ENCODE peak calls at places on chromosomes 5 and 9, in five cellular contexts. One of them, this sample, is unnamed.

GRCh38 chr5:51027276-51027675 is 356.0 kb upstream of the ISL1 start:
- DNase-seq in cardiac muscle cell: no peak
- DNase-seq in spleen: no peak
- DNase-seq in psoas muscle: no peak
- DNase-seq in uterus: no peak
- DNase-seq in this sample: no peak

GRCh38 chr9:85610074-85610855 is 131.5 kb downstream of the AGTPBP1 start:
- DNase-seq in psoas muscle: no peak
- DNase-seq in spleen: no peak
- DNase-seq in cardiac muscle cell: peak
- DNase-seq in uterus: no peak
- DNase-seq in this sample: peak

GRCh38 chr5:53112909-53113308 is 3.4 kb upstream of the MOCS2 start:
- DNase-seq in psoas muscle: no peak
- DNase-seq in cardiac muscle cell: no peak
- DNase-seq in spleen: no peak
- DNase-seq in uterus: no peak
- DNase-seq in this sample: no peak

GRCh38 chr9:127133739-127134167 is 11.3 kb upstream of the ANGPTL2 start:
- DNase-seq in spleen: no peak
- DNase-seq in uterus: peak
- DNase-seq in cardiac muscle cell: peak
- DNase-seq in psoas muscle: peak
- DNase-seq in this sample: no peak

GRCh38 chr5:172931001-172931536 is 28.2 kb upstream of the RPL26L1 start:
- DNase-seq in uterus: no peak
- DNase-seq in spleen: no peak
- DNase-seq in cardiac muscle cell: peak
- DNase-seq in psoas muscle: peak
- DNase-seq in this sample: peak

GRCh38 chr5:58075907-58076306 is 384.0 kb downstream of the PLK2 start:
- DNase-seq in psoas muscle: no peak
- DNase-seq in cardiac muscle cell: no peak
- DNase-seq in spleen: no peak
- DNase-seq in uterus: no peak
- DNase-seq in this sample: no peak

GRCh38 chr5:128905225-128906110 is 59.8 kb upstream of the SLC27A6 start:
- DNase-seq in uterus: peak
- DNase-seq in cardiac muscle cell: peak
- DNase-seq in spleen: no peak
- DNase-seq in psoas muscle: no peak
- DNase-seq in this sample: peak

GRCh38 chr5:159171274-159171673 is 38.1 kb downstream of the RNF145 start:
- DNase-seq in spleen: no peak
- DNase-seq in psoas muscle: no peak
- DNase-seq in cardiac muscle cell: no peak
- DNase-seq in uterus: no peak
- DNase-seq in this sample: no peak

GRCh38 chr9:79577969-79578723 is 6.4 kb downstream of the TLE4 start:
- DNase-seq in cardiac muscle cell: no peak
- DNase-seq in spleen: no peak
- DNase-seq in uterus: no peak
- DNase-seq in psoas muscle: no peak
- DNase-seq in this sample: no peak

GRCh38 chr5:144187699-144188294 is 17.1 kb downstream of the KCTD16 start:
- DNase-seq in uterus: no peak
- DNase-seq in spleen: peak
- DNase-seq in psoas muscle: peak
- DNase-seq in cardiac muscle cell: peak
- DNase-seq in this sample: peak

GRCh38 chr9:133472277-133472645 is 6.6 kb downstream of the SLC2A6 start:
- DNase-seq in cardiac muscle cell: no peak
- DNase-seq in psoas muscle: no peak
- DNase-seq in spleen: no peak
- DNase-seq in uterus: no peak
- DNase-seq in this sample: no peak

GRCh38 chr5:56498759-56499395 is 265.7 kb upstream of the ANKRD55 start:
- DNase-seq in cardiac muscle cell: no peak
- DNase-seq in psoas muscle: no peak
- DNase-seq in uterus: no peak
- DNase-seq in spleen: no peak
- DNase-seq in this sample: no peak

GRCh38 chr5:169013846-169014245 is 287.1 kb downstream of the SLIT3 start:
- DNase-seq in spleen: no peak
- DNase-seq in cardiac muscle cell: peak
- DNase-seq in psoas muscle: no peak
- DNase-seq in uterus: no peak
- DNase-seq in this sample: no peak

GRCh38 chr9:89363311-89363670 is 45.0 kb downstream of the SECISBP2 start:
- DNase-seq in spleen: no peak
- DNase-seq in uterus: peak
- DNase-seq in cardiac muscle cell: no peak
- DNase-seq in psoas muscle: no peak
- DNase-seq in this sample: no peak

GRCh38 chr9:89366711-89367110 is 48.4 kb downstream of the SECISBP2 start:
- DNase-seq in uterus: no peak
- DNase-seq in spleen: no peak
- DNase-seq in cardiac muscle cell: no peak
- DNase-seq in psoas muscle: no peak
- DNase-seq in this sample: no peak

GRCh38 chr9:89363921-89364663 is 45.8 kb downstream of the SECISBP2 start:
- DNase-seq in uterus: peak
- DNase-seq in cardiac muscle cell: no peak
- DNase-seq in psoas muscle: no peak
- DNase-seq in spleen: no peak
- DNase-seq in this sample: no peak

GRCh38 chr9:89365532-89365912 is 47.2 kb downstream of the SECISBP2 start:
- DNase-seq in spleen: no peak
- DNase-seq in psoas muscle: no peak
- DNase-seq in cardiac muscle cell: no peak
- DNase-seq in uterus: no peak
- DNase-seq in this sample: no peak

DNA sequence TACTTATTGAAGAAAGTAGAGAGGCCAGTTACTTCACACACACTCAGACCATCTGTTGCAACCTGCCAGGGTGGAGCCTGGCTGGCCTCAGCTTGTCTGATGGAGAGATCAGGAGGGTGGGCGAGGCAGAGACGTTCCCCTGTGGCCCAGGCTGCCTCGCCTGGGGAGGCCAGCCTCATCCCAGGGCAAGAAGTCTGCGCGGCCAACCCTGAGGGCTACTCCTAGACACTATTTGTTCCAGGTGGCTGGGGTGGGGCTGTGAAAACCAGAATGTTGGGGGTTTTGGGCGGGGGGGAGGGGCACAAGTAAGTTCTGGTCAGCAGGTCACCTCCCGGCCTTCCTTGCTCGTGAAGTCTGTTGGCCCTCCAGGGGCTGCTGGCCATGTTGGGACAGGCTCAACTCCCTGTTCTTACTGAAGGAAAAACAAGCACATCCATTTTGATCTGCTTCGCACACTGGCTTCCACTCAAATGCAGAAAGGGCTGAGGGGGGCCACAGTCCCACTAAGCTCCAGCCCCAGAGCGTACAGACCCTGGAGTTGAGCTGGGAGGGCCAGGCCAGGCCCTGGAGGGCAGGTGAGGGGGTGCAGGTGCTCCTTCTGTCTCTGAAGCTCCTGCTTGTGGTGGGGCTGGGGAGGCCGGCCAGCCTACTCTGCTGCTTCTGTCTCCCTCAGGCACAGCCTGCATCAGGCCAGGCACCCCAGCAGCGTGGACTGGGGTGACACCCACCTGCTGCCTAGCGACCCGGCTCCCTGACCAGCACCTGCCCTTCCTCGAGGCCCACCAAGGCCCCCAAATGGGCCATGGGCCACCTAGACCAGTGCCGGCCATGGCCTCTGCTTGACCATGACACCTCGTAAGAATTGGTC is 46.6 kb downstream of the SECISBP2 start:
- DNase-seq in psoas muscle: no peak
- DNase-seq in spleen: no peak
- DNase-seq in uterus: peak
- DNase-seq in cardiac muscle cell: no peak
- DNase-seq in this sample: no peak
- H3K4me3 ChIP-seq in psoas muscle: no peak
- H3K4me3 ChIP-seq in spleen: no peak
- H3K4me3 ChIP-seq in uterus: no peak
- H3K4me3 ChIP-seq in cardiac muscle cell: no peak
- H3K4me3 ChIP-seq in this sample: no peak

GRCh38 chr5:26486631-26487030 is 551.8 kb downstream of the CDH9 start:
- DNase-seq in uterus: no peak
- DNase-seq in psoas muscle: no peak
- DNase-seq in spleen: no peak
- DNase-seq in cardiac muscle cell: no peak
- DNase-seq in this sample: no peak

GRCh38 chr5:26487553-26487952 is 550.8 kb downstream of the CDH9 start:
- DNase-seq in spleen: no peak
- DNase-seq in psoas muscle: no peak
- DNase-seq in uterus: no peak
- DNase-seq in cardiac muscle cell: no peak
- DNase-seq in this sample: no peak

GRCh38 chr5:26482076-26482816 is 556.1 kb downstream of the CDH9 start:
- DNase-seq in uterus: no peak
- DNase-seq in psoas muscle: no peak
- DNase-seq in cardiac muscle cell: no peak
- DNase-seq in spleen: no peak
- DNase-seq in this sample: no peak

GRCh38 chr5:26482817-26483375 is 555.5 kb downstream of the CDH9 start:
- DNase-seq in spleen: no peak
- DNase-seq in uterus: no peak
- DNase-seq in psoas muscle: no peak
- DNase-seq in cardiac muscle cell: no peak
- DNase-seq in this sample: peak
- TF ChIP-seq CTCF in spleen: peak
- TF ChIP-seq CTCF in uterus: no peak
- TF ChIP-seq CTCF in psoas muscle: peak
- TF ChIP-seq CTCF in cardiac muscle cell: no peak
- TF ChIP-seq CTCF in this sample: peak

GRCh38 chr5:162214551-162214950 is 147.0 kb downstream of the GABRG2 start:
- DNase-seq in cardiac muscle cell: no peak
- DNase-seq in psoas muscle: no peak
- DNase-seq in uterus: no peak
- DNase-seq in spleen: no peak
- DNase-seq in this sample: no peak
- H3K4me3 ChIP-seq in cardiac muscle cell: no peak
- H3K4me3 ChIP-seq in psoas muscle: no peak
- H3K4me3 ChIP-seq in uterus: no peak
- H3K4me3 ChIP-seq in spleen: no peak
- H3K4me3 ChIP-seq in this sample: no peak

DNA sequence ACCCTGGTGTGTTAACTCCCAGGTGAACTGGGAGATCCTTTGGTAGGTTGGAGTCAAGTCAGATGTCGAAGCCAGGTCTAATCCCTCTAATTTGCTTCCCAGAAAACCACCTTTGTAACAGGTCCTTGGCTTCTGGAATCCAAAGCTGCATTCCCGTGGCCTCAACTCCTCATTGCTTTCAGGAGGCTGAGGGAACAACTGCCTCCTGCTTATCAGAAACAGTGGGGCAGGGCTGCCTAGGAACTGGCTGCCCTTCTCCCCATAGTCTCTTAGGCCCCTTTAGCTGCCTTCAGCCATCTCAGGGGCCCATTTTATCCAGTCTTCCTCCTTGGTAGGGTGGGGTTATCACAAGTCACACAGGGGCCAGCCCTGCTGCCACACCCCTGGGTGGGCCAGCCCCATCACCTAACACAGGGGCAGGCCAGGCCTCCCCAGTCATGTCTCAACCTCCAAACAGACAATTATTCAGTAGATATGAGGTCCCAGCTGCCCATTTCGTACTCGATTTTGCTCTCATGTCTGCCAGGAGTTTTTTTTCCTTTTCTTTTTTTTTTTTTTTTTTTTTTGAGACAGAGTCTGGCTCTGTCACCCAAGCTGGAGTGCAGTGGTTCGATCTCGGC is 3.9 kb downstream of the ALAD start:
- DNase-seq in psoas muscle: no peak
- DNase-seq in spleen: no peak
- DNase-seq in uterus: no peak
- DNase-seq in cardiac muscle cell: no peak
- DNase-seq in this sample: no peak
- TF ChIP-seq CTCF in psoas muscle: no peak
- TF ChIP-seq CTCF in spleen: no peak
- TF ChIP-seq CTCF in uterus: no peak
- TF ChIP-seq CTCF in cardiac muscle cell: no peak
- TF ChIP-seq CTCF in this sample: no peak

GRCh38 chr9:105445203-105445881 is 2.5 kb upstream of the FSD1L start:
- DNase-seq in spleen: no peak
- DNase-seq in psoas muscle: peak
- DNase-seq in uterus: no peak
- DNase-seq in cardiac muscle cell: no peak
- DNase-seq in this sample: no peak

GRCh38 chr9:105447386-105447813 is 434 bp upstream of the FSD1L start:
- DNase-seq in uterus: no peak
- DNase-seq in psoas muscle: no peak
- DNase-seq in cardiac muscle cell: no peak
- DNase-seq in spleen: no peak
- DNase-seq in this sample: no peak

GRCh38 chr9:105452185-105452584 is 4.4 kb downstream of the FSD1L start:
- DNase-seq in psoas muscle: no peak
- DNase-seq in uterus: no peak
- DNase-seq in cardiac muscle cell: no peak
- DNase-seq in spleen: no peak
- DNase-seq in this sample: no peak

GRCh38 chr9:105447814-105448812 is at the start of gene FSD1L:
- DNase-seq in cardiac muscle cell: peak
- DNase-seq in spleen: peak
- DNase-seq in psoas muscle: peak
- DNase-seq in uterus: peak
- DNase-seq in this sample: peak

GRCh38 chr9:105449081-105449480 is 1.2 kb downstream of the FSD1L start:
- DNase-seq in cardiac muscle cell: no peak
- DNase-seq in spleen: no peak
- DNase-seq in uterus: no peak
- DNase-seq in psoas muscle: no peak
- DNase-seq in this sample: no peak
- H3K4me3 ChIP-seq in cardiac muscle cell: peak
- H3K4me3 ChIP-seq in spleen: no peak
- H3K4me3 ChIP-seq in uterus: peak
- H3K4me3 ChIP-seq in psoas muscle: peak
- H3K4me3 ChIP-seq in this sample: peak

This sample was measured in GM12865.